ENCODE peak calls at places on chromosome 16, in four cellular contexts. T, P, Q and V are unnamed samples.
A peak's percentile ranks its signal among the peaks of the same experiment; 100 is the strongest.

GRCh38 chr16:9895817-9896216 is 286.4 kb downstream of the GRIN2A start:
- DNase-seq in T (no peak), P (no peak), Q (no peak), V (no peak)

GRCh38 chr16:78993342-78993741 is 607.2 kb downstream of the MAF start:
- DNase-seq in T (no peak), P (peak; percentile 71), Q (no peak), V (no peak)

GRCh38 chr16:72721981-72722380 is 325.9 kb downstream of the ZFHX3 start:
- DNase-seq in T (no peak), P (peak; percentile 22), Q (no peak), V (no peak)

GRCh38 chr16:27334192-27334764 is 20.5 kb downstream of the IL4R start:
- DNase-seq in T (no peak), P (no peak), Q (no peak), V (no peak)

GRCh38 chr16:9053006-9053601 is 38.3 kb upstream of the HAPSTR1 start:
- DNase-seq in T (no peak), P (peak; percentile 80), Q (no peak), V (peak; percentile 26)

GRCh38 chr16:65336169-65336568 is 214.3 kb upstream of the CDH11 start:
- DNase-seq in T (no peak), P (no peak), Q (no peak), V (no peak)

GRCh38 chr16:11560701-11561439 is 25.8 kb downstream of the LITAF start:
- DNase-seq in T (no peak), P (no peak), Q (no peak), V (no peak)

GRCh38 chr16:24848065-24848464 is 2.3 kb downstream of the SLC5A11 start:
- DNase-seq in T (no peak), P (no peak), Q (no peak), V (no peak)

GRCh38 chr16:4386452-4386813 is 14.8 kb downstream of the VASN start:
- DNase-seq in T (no peak), P (no peak), Q (no peak), V (no peak)

GRCh38 chr16:78127130-78127529 is 27.7 kb downstream of the WWOX start:
- DNase-seq in T (no peak), P (no peak), Q (no peak), V (no peak)

GRCh38 chr16:27701381-27701780 is 151.4 kb downstream of the KATNIP start:
- DNase-seq in T (no peak), P (no peak), Q (no peak), V (no peak)

GRCh38 chr16:23678430-23679273 is at the start of gene PLK1:
- DNase-seq in T (peak; percentile 91), P (peak; percentile 95), Q (peak; percentile 37), V (peak; percentile 89)

GRCh38 chr16:85934210-85934609 is 35.2 kb downstream of the IRF8 start:
- DNase-seq in T (no peak), P (no peak), Q (no peak), V (no peak)

GRCh38 chr16:2895813-2896212 is 12.8 kb downstream of the FLYWCH2 start:
- DNase-seq in T (no peak), P (no peak), Q (no peak), V (no peak)

GRCh38 chr16:56614549-56614991 is 6.2 kb downstream of the MT2A start:
- DNase-seq in T (no peak), P (no peak), Q (no peak), V (no peak)

GRCh38 chr16:68250951-68251350 is 5.8 kb downstream of the PLA2G15 start:
- DNase-seq in T (no peak), P (no peak), Q (no peak), V (no peak)

GRCh38 chr16:1153480-1154160 is 714 bp downstream of the CACNA1H start:
- DNase-seq in T (no peak), P (no peak), Q (no peak), V (no peak)

GRCh38 chr16:11794447-11794846 is 2.6 kb downstream of the ZC3H7A start:
- DNase-seq in T (no peak), P (no peak), Q (no peak), V (no peak)

GRCh38 chr16:11978080-11978479 is 1.5 kb downstream of the SNX29 start:
- DNase-seq in T (no peak), P (no peak), Q (no peak), V (no peak)

GRCh38 chr16:76176153-76176552 is 101.0 kb upstream of the CNTNAP4 start:
- DNase-seq in T (no peak), P (no peak), Q (peak; percentile 13), V (no peak)

GRCh38 chr16:3728424-3729160 is 11.3 kb upstream of the TRAP1 start:
- DNase-seq in T (no peak), P (no peak), Q (no peak), V (no peak)

GRCh38 chr16:64311241-64311640 is 810.6 kb downstream of the CDH11 start:
- DNase-seq in T (no peak), P (no peak), Q (no peak), V (no peak)

GRCh38 chr16:84514874-84515835 is 10.7 kb upstream of the MEAK7 start:
- DNase-seq in T (peak; percentile 56), P (no peak), Q (peak; percentile 96), V (peak; percentile 86)

GRCh38 chr16:4743217-4743897 is 9.0 kb downstream of the DNAAF8 start:
- DNase-seq in T (no peak), P (no peak), Q (no peak), V (no peak)

GRCh38 chr16:87212026-87212425 is 105.2 kb downstream of the C16orf95 start:
- DNase-seq in T (no peak), P (no peak), Q (no peak), V (no peak)

GRCh38 chr16:58638148-58639036 is 8.8 kb upstream of the CNOT1 start:
- DNase-seq in T (no peak), P (peak; percentile 30), Q (no peak), V (no peak)

GRCh38 chr16:24731722-24732419 is 2.4 kb downstream of the TNRC6A start:
- DNase-seq in T (no peak), P (no peak), Q (no peak), V (no peak)

GRCh38 chr16:80006175-80006895 is 405.8 kb upstream of the MAF start:
- DNase-seq in T (no peak), P (no peak), Q (no peak), V (no peak)

GRCh38 chr16:2210386-2211365 is at the start of gene BRICD5:
- DNase-seq in T (no peak), P (peak; percentile 70), Q (no peak), V (no peak)

GRCh38 chr16:27363797-27364196 is 38.2 kb upstream of the IL21R start:
- DNase-seq in T (no peak), P (no peak), Q (no peak), V (no peak)

GRCh38 chr16:84294196-84295142 is at the start of gene WFDC1:
- DNase-seq in T (no peak), P (no peak), Q (no peak), V (no peak)

GRCh38 chr16:5502467-5502869 is 404.9 kb upstream of the EEF2KMT start:
- DNase-seq in T (no peak), P (peak; percentile 49), Q (no peak), V (no peak)

GRCh38 chr16:4455081-4455480 is 19.3 kb downstream of the NMRAL1 start:
- DNase-seq in T (no peak), P (no peak), Q (no peak), V (no peak)

GRCh38 chr16:2196162-2196980 is at the start of gene CASKIN1:
- DNase-seq in T (no peak), P (peak; percentile 57), Q (no peak), V (peak; percentile 33)

GRCh38 chr16:79098897-79099296 is 501.6 kb downstream of the MAF start:
- DNase-seq in T (no peak), P (no peak), Q (no peak), V (no peak)

GRCh38 chr16:15536813-15537212 is 102.4 kb downstream of the BMERB1 start:
- DNase-seq in T (no peak), P (no peak), Q (no peak), V (no peak)

GRCh38 chr16:86355538-86355937 is 154.8 kb upstream of the FOXF1 start:
- DNase-seq in T (no peak), P (no peak), Q (no peak), V (no peak)

GRCh38 chr16:13902677-13903076 is 17.3 kb upstream of the ERCC4 start:
- DNase-seq in T (no peak), P (no peak), Q (no peak), V (no peak)

GRCh38 chr16:6682142-6682811 is 650.4 kb upstream of the RBFOX1 start:
- DNase-seq in T (peak; percentile 15), P (peak; percentile 60), Q (no peak), V (peak; percentile 33)

GRCh38 chr16:27448531-27449433 is 46.8 kb downstream of the IL21R start:
- DNase-seq in T (no peak), P (no peak), Q (no peak), V (no peak)

GRCh38 chr16:22635801-22636200 is 125.1 kb downstream of the NPIPB5 start:
- DNase-seq in T (no peak), P (no peak), Q (no peak), V (no peak)
- TF ChIP-seq SPI1 in T (no peak), P (no peak), Q (no peak), V (no peak)

GRCh38 chr16:55498101-55498500 is 10.8 kb upstream of the LPCAT2 start:
- DNase-seq in T (no peak), P (no peak), Q (no peak), V (no peak)
- TF ChIP-seq SPI1 in T (no peak), P (no peak), Q (no peak), V (no peak)

GRCh38 chr16:66754819-66755218 is 3.4 kb upstream of the DYNC1LI2 start:
- DNase-seq in T (no peak), P (no peak), Q (no peak), V (no peak)
- TF ChIP-seq SPI1 in T (no peak), P (no peak), Q (no peak), V (no peak)

GRCh38 chr16:46651305-46651704 is 30.1 kb upstream of the SHCBP1 start:
- DNase-seq in T (no peak), P (no peak), Q (no peak), V (no peak)

GRCh38 chr16:46648656-46649055 is 27.5 kb upstream of the SHCBP1 start:
- DNase-seq in T (no peak), P (no peak), Q (no peak), V (no peak)

GRCh38 chr16:46650224-46650623 is 29.0 kb upstream of the SHCBP1 start:
- DNase-seq in T (no peak), P (no peak), Q (no peak), V (no peak)

DNA sequence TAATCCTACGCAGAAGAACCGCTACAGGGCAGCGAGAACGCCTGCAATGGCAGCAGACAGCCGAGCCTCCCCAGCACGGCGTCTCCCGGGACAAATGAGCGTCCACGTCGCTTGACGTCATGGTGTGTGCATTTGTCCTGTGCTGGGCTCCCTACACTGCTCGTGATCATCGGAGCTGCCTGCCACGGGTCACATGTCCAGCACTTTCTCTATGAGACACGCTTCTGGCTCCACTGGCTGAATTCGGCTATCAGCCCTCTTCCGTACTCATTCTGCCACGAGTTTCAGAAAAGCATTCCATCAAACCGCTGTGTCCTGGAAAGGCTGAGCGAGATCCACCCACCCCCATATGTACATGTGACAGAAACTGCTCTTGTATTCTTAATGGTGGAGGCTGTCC is 28.4 kb upstream of the SHCBP1 start:
- DNase-seq in T (no peak), P (peak; percentile 25), Q (no peak), V (no peak)
- TF ChIP-seq SPI1 in T (no peak), P (no peak), Q (no peak), V (no peak)

GRCh38 chr16:50261160-50261706 is 5.1 kb upstream of the ADCY7 start:
- DNase-seq in T (no peak), P (no peak), Q (no peak), V (no peak)
- TF ChIP-seq SPI1 in T (no peak), P (no peak), Q (no peak), V (no peak)